ENCODE peak calls at places on chromosome 22, in six cellular contexts. V, W, N, A, K and M are unnamed samples.

GRCh38 chr22:26554956-26555355 is 35.0 kb downstream of the TPST2 start:
- DNase-seq in V (peak), W (no peak), N (peak), A (no peak), K (no peak), M (no peak)

GRCh38 chr22:32728291-32728690 is 73.2 kb upstream of the TIMP3 start:
- DNase-seq in V (no peak), W (no peak), N (no peak), A (no peak), K (no peak), M (no peak)

GRCh38 chr22:37442537-37442936 is 15.3 kb upstream of the ELFN2 start:
- DNase-seq in V (no peak), W (peak), N (no peak), A (peak), K (no peak), M (no peak)

GRCh38 chr22:25016311-25016710 is 63.8 kb downstream of the KIAA1671 start:
- DNase-seq in V (no peak), W (no peak), N (no peak), A (no peak), K (no peak), M (no peak)

GRCh38 chr22:44298331-44299087 is 14.2 kb downstream of the SHISAL1 start:
- DNase-seq in V (no peak), W (no peak), N (no peak), A (no peak), K (no peak), M (no peak)

GRCh38 chr22:29253561-29254282 is 14.1 kb downstream of the RHBDD3 start:
- DNase-seq in V (peak), W (no peak), N (no peak), A (no peak), K (no peak), M (no peak)

GRCh38 chr22:33635766-33636165 is 284.5 kb downstream of the LARGE1 start:
- DNase-seq in V (no peak), W (no peak), N (no peak), A (no peak), K (no peak), M (no peak)

GRCh38 chr22:44182591-44183588 is 2.2 kb downstream of the PARVG start:
- DNase-seq in V (no peak), W (no peak), N (no peak), A (no peak), K (no peak), M (no peak)

GRCh38 chr22:36872084-36872483 is 11.3 kb downstream of the NCF4 start:
- DNase-seq in V (no peak), W (no peak), N (no peak), A (no peak), K (no peak), M (no peak)

GRCh38 chr22:29509815-29510214 is 29.8 kb downstream of the NEFH start:
- DNase-seq in V (no peak), W (no peak), N (no peak), A (no peak), K (no peak), M (no peak)

GRCh38 chr22:38132794-38133193 is 22.3 kb upstream of the BAIAP2L2 start:
- DNase-seq in V (no peak), W (no peak), N (no peak), A (no peak), K (no peak), M (no peak)

GRCh38 chr22:25557218-25557617 is 7.3 kb upstream of the GRK3 start:
- DNase-seq in V (no peak), W (no peak), N (no peak), A (no peak), K (no peak), M (no peak)

GRCh38 chr22:47997612-47998011 is 1235.2 kb downstream of the TBC1D22A start:
- DNase-seq in V (no peak), W (no peak), N (no peak), A (no peak), K (no peak), M (no peak)

GRCh38 chr22:19478466-19479357 is at the start of gene UFD1:
- DNase-seq in V (peak), W (peak), N (peak), A (peak), K (peak), M (peak)

GRCh38 chr22:27754888-27755480 is 46.6 kb downstream of the MN1 start:
- DNase-seq in V (no peak), W (no peak), N (no peak), A (no peak), K (no peak), M (no peak)

GRCh38 chr22:27757928-27758525 is 43.5 kb downstream of the MN1 start:
- DNase-seq in V (no peak), W (no peak), N (no peak), A (no peak), K (no peak), M (no peak)

GRCh38 chr22:27754247-27754887 is 47.2 kb downstream of the MN1 start:
- DNase-seq in V (no peak), W (no peak), N (no peak), A (no peak), K (no peak), M (no peak)

GRCh38 chr22:27756212-27756660 is 45.3 kb downstream of the MN1 start:
- DNase-seq in V (no peak), W (no peak), N (no peak), A (no peak), K (no peak), M (no peak)

GRCh38 chr22:27755521-27756211 is 45.9 kb downstream of the MN1 start:
- DNase-seq in V (no peak), W (no peak), N (no peak), A (no peak), K (no peak), M (no peak)
- H2BK15ac ChIP-seq in V (no peak), W (no peak), N (no peak), A (no peak), K (no peak), M (no peak)

GRCh38 chr22:40289991-40290459 is 56.3 kb upstream of the ADSL start:
- DNase-seq in V (no peak), W (no peak), N (no peak), A (peak), K (no peak), M (no peak)
- H3K27ac ChIP-seq in V (no peak), W (no peak), N (no peak), A (no peak), K (no peak), M (no peak)

GRCh38 chr22:50300620-50301257 is 6.7 kb downstream of the PLXNB2 start:
- DNase-seq in V (no peak), W (no peak), N (no peak), A (no peak), K (no peak), M (no peak)

GRCh38 chr22:50303515-50303847 is 4.0 kb downstream of the PLXNB2 start:
- DNase-seq in V (no peak), W (no peak), N (no peak), A (no peak), K (no peak), M (no peak)

GRCh38 chr22:50302564-50302963 is 4.9 kb downstream of the PLXNB2 start:
- DNase-seq in V (no peak), W (no peak), N (no peak), A (no peak), K (no peak), M (no peak)

GRCh38 chr22:50301581-50301991 is 5.9 kb downstream of the PLXNB2 start:
- DNase-seq in V (no peak), W (no peak), N (no peak), A (no peak), K (no peak), M (no peak)

GRCh38 chr22:50302041-50302541 is 5.4 kb downstream of the PLXNB2 start:
- DNase-seq in V (no peak), W (peak), N (no peak), A (peak), K (no peak), M (no peak)
- H2BK15ac ChIP-seq in V (no peak), W (no peak), N (no peak), A (peak), K (no peak), M (no peak)

DNA sequence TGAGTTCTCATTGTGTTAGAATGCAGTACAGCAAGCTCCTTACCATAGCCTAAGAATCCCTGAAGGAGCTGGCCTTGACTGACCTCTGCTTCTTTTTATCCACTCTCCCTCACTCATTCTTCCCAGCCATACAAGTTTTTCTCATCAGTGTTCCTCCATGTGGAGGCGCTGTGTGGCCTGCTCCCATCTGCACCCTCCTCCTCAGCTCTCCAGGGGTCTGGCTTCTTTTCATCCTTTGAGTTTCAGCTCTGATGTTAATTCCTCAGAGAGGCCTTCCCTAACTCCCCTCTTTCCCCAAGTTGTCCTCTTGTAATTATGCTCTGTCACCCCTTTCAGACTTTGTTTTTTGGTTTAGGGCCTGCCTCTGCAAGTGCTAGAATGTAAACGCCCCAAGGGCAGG is 144.8 kb downstream of the WNT7B start:
- DNase-seq in V (peak), W (no peak), N (peak), A (no peak), K (no peak), M (no peak)
- H3K27ac ChIP-seq in V (no peak), W (no peak), N (no peak), A (no peak), K (no peak), M (no peak)